ENCODE peak calls at places on chromosomes 12 and 14, in seven cellular contexts. D, R, U, X, J, A and M are unnamed samples.

GRCh38 chr12:1176191-1176590 is 185.2 kb downstream of the ERC1 start:
- DNase-seq in D (no peak), R (no peak), U (no peak), X (no peak), J (no peak), A (no peak), M (no peak)

GRCh38 chr12:74620932-74621331 is 83.3 kb downstream of the ATXN7L3B start:
- DNase-seq in D (no peak), R (no peak), U (no peak), X (no peak), J (no peak), A (no peak), M (no peak)

GRCh38 chr14:75022655-75023054 is 19.9 kb downstream of the EIF2B2 start:
- DNase-seq in D (peak), R (peak), U (peak), X (no peak), J (no peak), A (no peak), M (no peak)

GRCh38 chr12:1418144-1418543 is 176.2 kb downstream of the FBXL14 start:
- DNase-seq in D (peak), R (no peak), U (no peak), X (no peak), J (no peak), A (no peak), M (no peak)

GRCh38 chr14:49893309-49894213 is 679 bp downstream of the ARF6 start:
- DNase-seq in D (peak), R (no peak), U (peak), X (peak), J (no peak), A (no peak), M (peak)

GRCh38 chr12:10909462-10909861 is at the start of gene TAS2R13:
- DNase-seq in D (no peak), R (no peak), U (no peak), X (no peak), J (no peak), A (no peak), M (no peak)

GRCh38 chr12:105228494-105228893 is 7.5 kb downstream of the APPL2 start:
- DNase-seq in D (no peak), R (no peak), U (no peak), X (no peak), J (no peak), A (no peak), M (no peak)

GRCh38 chr12:12216349-12217017 is 50.4 kb downstream of the LRP6 start:
- DNase-seq in D (peak), R (peak), U (no peak), X (no peak), J (no peak), A (no peak), M (no peak)

GRCh38 chr14:71141701-71142374 is 234.6 kb downstream of the PCNX1 start:
- DNase-seq in D (no peak), R (no peak), U (no peak), X (no peak), J (no peak), A (no peak), M (no peak)

GRCh38 chr14:85618978-85619377 is 89.0 kb downstream of the FLRT2 start:
- DNase-seq in D (no peak), R (no peak), U (no peak), X (no peak), J (no peak), A (no peak), M (no peak)

GRCh38 chr14:89233184-89233583 is 183.8 kb downstream of the FOXN3 start:
- DNase-seq in D (no peak), R (no peak), U (no peak), X (no peak), J (no peak), A (no peak), M (no peak)

GRCh38 chr12:124720687-124721500 is 142.8 kb downstream of the SCARB1 start:
- DNase-seq in D (no peak), R (no peak), U (peak), X (no peak), J (no peak), A (no peak), M (no peak)

DNA sequence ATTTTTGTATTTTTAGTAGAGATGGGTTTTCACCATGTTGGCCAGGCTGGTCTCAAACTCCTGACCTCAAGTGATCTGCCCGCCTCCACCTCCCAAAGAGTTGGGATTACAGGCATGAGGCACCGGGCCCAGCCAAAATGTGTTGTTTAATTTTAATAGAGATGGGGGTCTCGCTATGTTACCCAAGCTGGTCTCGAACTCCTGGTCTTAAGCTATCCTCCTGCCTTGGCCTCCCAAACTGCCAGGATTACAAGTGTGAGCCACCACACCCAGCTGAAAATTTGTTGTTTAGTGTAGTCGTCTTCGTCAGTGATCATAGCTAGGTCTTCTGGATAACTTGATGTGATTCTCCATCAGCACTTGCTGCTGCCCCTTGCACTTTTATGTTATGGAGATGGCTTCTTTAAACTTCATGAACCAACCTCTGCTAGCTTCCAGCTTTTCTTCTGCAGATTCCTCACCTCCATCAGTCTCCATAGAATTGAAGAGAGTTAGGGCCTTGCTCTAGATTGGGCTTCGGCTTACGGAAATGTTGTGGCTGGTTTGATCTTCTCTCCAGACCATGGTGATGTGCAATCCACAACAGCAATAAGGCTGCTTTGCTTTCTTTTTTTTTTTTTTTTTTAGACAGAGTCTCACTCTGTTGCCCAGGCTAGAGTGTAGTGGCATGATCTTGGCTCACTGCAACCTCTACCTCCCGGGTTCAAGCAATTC is 13.0 kb downstream of the ISCU start:
- DNase-seq in D (no peak), R (no peak), U (no peak), X (no peak), J (no peak), A (no peak), M (no peak)
- TF ChIP-seq TAF1 in D (no peak), R (no peak), U (no peak), X (no peak), J (no peak), A (no peak), M (no peak)

GRCh38 chr12:84891106-84891838 is 21.3 kb downstream of the SLC6A15 start:
- DNase-seq in D (no peak), R (no peak), U (no peak), X (no peak), J (no peak), A (no peak), M (no peak)
- TF ChIP-seq TAF1 in D (no peak), R (no peak), U (no peak), X (no peak), J (no peak), A (no peak), M (no peak)

GRCh38 chr12:45343269-45344051 is 127.6 kb downstream of the ANO6 start:
- DNase-seq in D (peak), R (peak), U (no peak), X (no peak), J (no peak), A (no peak), M (no peak)
- TF ChIP-seq TAF1 in D (no peak), R (no peak), U (no peak), X (no peak), J (no peak), A (no peak), M (no peak)

DNA sequence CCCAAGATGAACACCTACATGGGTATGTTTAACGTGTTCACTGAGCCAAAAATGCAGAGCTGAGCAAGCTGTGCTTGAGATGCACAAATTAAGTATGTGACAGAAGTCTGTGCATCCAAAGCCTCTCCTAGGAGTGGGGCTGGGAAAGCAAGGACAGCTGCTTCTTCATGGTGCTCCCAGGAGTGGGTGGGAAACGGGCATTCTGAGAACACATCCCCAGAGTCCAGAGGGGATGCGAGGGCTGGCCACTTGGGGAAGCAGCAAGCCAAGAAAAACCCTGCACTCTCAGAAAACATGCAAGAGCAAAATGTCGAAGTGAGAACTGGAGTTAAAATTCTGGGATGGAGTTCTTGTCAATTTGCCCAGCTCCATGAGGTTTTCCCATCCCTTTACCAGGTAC is 414.3 kb downstream of the BCAT1 start:
- DNase-seq in D (no peak), R (no peak), U (no peak), X (no peak), J (no peak), A (no peak), M (no peak)
- TF ChIP-seq TAF1 in D (no peak), R (no peak), U (no peak), X (no peak), J (no peak), A (no peak), M (no peak)

GRCh38 chr12:81598205-81598604 is 160.9 kb downstream of the PPFIA2 start:
- DNase-seq in D (no peak), R (no peak), U (peak), X (no peak), J (no peak), A (no peak), M (no peak)

GRCh38 chr12:81591256-81591655 is 167.9 kb downstream of the PPFIA2 start:
- DNase-seq in D (no peak), R (no peak), U (no peak), X (no peak), J (no peak), A (no peak), M (no peak)

DNA sequence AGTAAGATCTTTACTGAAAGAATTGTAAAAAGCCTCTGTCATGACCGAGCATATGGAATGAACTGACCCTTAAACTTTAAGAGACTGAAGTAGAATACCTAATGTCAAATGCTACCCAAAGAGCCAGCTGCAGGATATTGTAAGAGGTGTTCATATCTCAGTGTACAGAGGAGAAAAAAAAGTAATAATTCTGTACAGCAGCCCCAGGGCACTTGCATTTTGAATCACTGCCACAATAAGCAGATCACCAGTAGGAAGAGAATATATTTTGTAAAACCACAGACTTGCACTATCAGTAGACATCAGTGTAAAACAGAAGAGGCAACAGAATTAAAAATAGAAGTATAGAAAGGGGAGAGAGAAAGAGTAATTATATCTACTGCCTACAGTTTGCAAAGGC is 162.6 kb downstream of the PPFIA2 start:
- DNase-seq in D (no peak), R (no peak), U (no peak), X (no peak), J (no peak), A (no peak), M (no peak)
- TF ChIP-seq TAF1 in D (no peak), R (no peak), U (no peak), X (no peak), J (no peak), A (no peak), M (no peak)

DNA sequence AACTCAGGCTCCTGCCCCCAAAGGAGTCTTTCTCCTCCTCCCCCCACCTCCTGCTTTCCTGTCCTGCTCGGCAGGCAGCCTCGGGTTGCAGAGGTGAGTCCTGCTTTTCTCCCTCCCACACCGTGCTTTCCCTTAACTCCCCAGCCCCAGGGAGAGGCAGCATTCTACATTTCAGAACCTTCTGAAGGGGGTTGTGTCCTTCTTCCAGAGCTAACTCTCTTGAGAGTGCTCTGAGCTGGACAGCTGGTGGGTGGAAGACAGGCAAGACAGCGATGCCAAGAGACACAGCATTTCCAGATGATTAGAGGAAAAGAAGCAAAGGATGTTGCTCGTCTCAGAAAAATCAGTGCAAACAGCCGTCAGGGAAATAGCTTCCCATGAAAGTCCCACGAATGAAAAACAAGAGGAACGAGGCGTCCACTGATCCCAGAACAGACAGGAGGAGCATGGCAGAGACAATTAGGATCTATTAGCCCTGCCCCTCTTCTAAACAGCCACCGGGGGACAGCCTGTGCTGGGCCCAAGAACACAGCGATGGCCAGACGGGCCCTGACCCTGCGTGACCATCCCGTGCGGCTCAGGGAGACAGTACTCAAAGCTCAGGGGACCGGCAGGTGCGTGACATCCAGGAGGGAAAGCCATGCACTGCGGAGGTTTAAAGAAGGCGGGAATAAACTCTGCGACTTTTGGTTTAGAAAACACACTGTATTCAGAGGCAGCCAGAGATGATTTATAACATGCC is 216.5 kb upstream of the RTL1 start:
- DNase-seq in D (no peak), R (no peak), U (peak), X (no peak), J (no peak), A (no peak), M (no peak)
- TF ChIP-seq TAF1 in D (no peak), R (no peak), U (no peak), X (no peak), J (no peak), A (no peak), M (no peak)

GRCh38 chr12:76860301-76860700 is 18.5 kb downstream of the CSRP2 start:
- DNase-seq in D (no peak), R (no peak), U (no peak), X (no peak), J (no peak), A (no peak), M (no peak)

GRCh38 chr12:76863811-76864210 is 15.0 kb downstream of the CSRP2 start:
- DNase-seq in D (no peak), R (no peak), U (no peak), X (no peak), J (no peak), A (no peak), M (no peak)

GRCh38 chr12:76856018-76856644 is 22.7 kb downstream of the CSRP2 start:
- DNase-seq in D (no peak), R (no peak), U (no peak), X (no peak), J (no peak), A (no peak), M (no peak)

GRCh38 chr12:76863005-76863670 is 15.7 kb downstream of the CSRP2 start:
- DNase-seq in D (no peak), R (no peak), U (no peak), X (no peak), J (no peak), A (no peak), M (no peak)

GRCh38 chr12:76859621-76860020 is 19.2 kb downstream of the CSRP2 start:
- DNase-seq in D (peak), R (no peak), U (no peak), X (no peak), J (no peak), A (no peak), M (no peak)
- TF ChIP-seq TAF1 in D (no peak), R (no peak), U (no peak), X (no peak), J (no peak), A (no peak), M (no peak)

GRCh38 chr14:56581041-56581727 is 1.6 kb downstream of the TMEM260 start:
- DNase-seq in D (no peak), R (no peak), U (no peak), X (no peak), J (no peak), A (no peak), M (no peak)
- TF ChIP-seq TAF1 in D (no peak), R (no peak), U (no peak), X (no peak), J (no peak), A (no peak), M (no peak)